ENCODE peak calls at places on chromosomes 7 and 10, in five cellular contexts. One of them, this sample, is unnamed.

GRCh38 chr7:26590709-26591108 is 273.7 kb downstream of the SKAP2 start:
- DNase-seq in lower lobe of right lung: no peak
- DNase-seq in transverse colon: no peak
- DNase-seq in choroid plexus epithelial cell: no peak
- DNase-seq in H1: no peak
- DNase-seq in this sample: no peak

GRCh38 chr10:89382757-89383156 is 4.9 kb downstream of the IFIT1B start:
- DNase-seq in H1: no peak
- DNase-seq in lower lobe of right lung: no peak
- DNase-seq in choroid plexus epithelial cell: peak
- DNase-seq in transverse colon: no peak
- DNase-seq in this sample: no peak

GRCh38 chr7:141864765-141865447 is 23.6 kb upstream of the PRSS37 start:
- DNase-seq in lower lobe of right lung: no peak
- DNase-seq in transverse colon: no peak
- DNase-seq in choroid plexus epithelial cell: peak
- DNase-seq in H1: no peak
- DNase-seq in this sample: no peak

GRCh38 chr7:116173051-116174028 is 37.0 kb upstream of the TES start:
- DNase-seq in lower lobe of right lung: no peak
- DNase-seq in transverse colon: no peak
- DNase-seq in choroid plexus epithelial cell: peak
- DNase-seq in H1: no peak
- DNase-seq in this sample: no peak

GRCh38 chr10:88385601-88386203 is 197.4 kb downstream of the RNLS start:
- DNase-seq in choroid plexus epithelial cell: no peak
- DNase-seq in lower lobe of right lung: peak
- DNase-seq in H1: no peak
- DNase-seq in transverse colon: peak
- DNase-seq in this sample: peak

GRCh38 chr7:117322741-117323584 is at the start of gene WNT2:
- DNase-seq in choroid plexus epithelial cell: peak
- DNase-seq in lower lobe of right lung: no peak
- DNase-seq in transverse colon: no peak
- DNase-seq in H1: no peak
- DNase-seq in this sample: no peak

GRCh38 chr7:24718977-24719491 is 38.2 kb downstream of the GSDME start:
- DNase-seq in transverse colon: no peak
- DNase-seq in lower lobe of right lung: no peak
- DNase-seq in H1: no peak
- DNase-seq in choroid plexus epithelial cell: no peak
- DNase-seq in this sample: no peak

GRCh38 chr7:38281211-38281610 is 7.8 kb upstream of the TARP start:
- DNase-seq in choroid plexus epithelial cell: no peak
- DNase-seq in lower lobe of right lung: no peak
- DNase-seq in H1: no peak
- DNase-seq in transverse colon: no peak
- DNase-seq in this sample: no peak

GRCh38 chr10:13346280-13346819 is 1.7 kb downstream of the SEPHS1 start:
- DNase-seq in lower lobe of right lung: no peak
- DNase-seq in choroid plexus epithelial cell: peak
- DNase-seq in transverse colon: peak
- DNase-seq in H1: no peak
- DNase-seq in this sample: peak

GRCh38 chr7:36884863-36885262 is 160.6 kb upstream of the AOAH start:
- DNase-seq in transverse colon: no peak
- DNase-seq in choroid plexus epithelial cell: no peak
- DNase-seq in lower lobe of right lung: no peak
- DNase-seq in H1: no peak
- DNase-seq in this sample: no peak

GRCh38 chr10:26380815-26381214 is 57.3 kb upstream of the APBB1IP start:
- DNase-seq in choroid plexus epithelial cell: no peak
- DNase-seq in transverse colon: no peak
- DNase-seq in lower lobe of right lung: no peak
- DNase-seq in H1: no peak
- DNase-seq in this sample: no peak

GRCh38 chr10:88841316-88842111 is 10.1 kb downstream of the ANKRD22 start:
- DNase-seq in transverse colon: no peak
- DNase-seq in H1: no peak
- DNase-seq in choroid plexus epithelial cell: no peak
- DNase-seq in lower lobe of right lung: no peak
- DNase-seq in this sample: no peak

GRCh38 chr7:100874300-100874576 is 665 bp upstream of the SRRT start:
- DNase-seq in choroid plexus epithelial cell: no peak
- DNase-seq in transverse colon: no peak
- DNase-seq in H1: no peak
- DNase-seq in lower lobe of right lung: no peak
- DNase-seq in this sample: no peak

GRCh38 chr7:134327896-134328295 is 11.2 kb upstream of the SLC35B4 start:
- DNase-seq in lower lobe of right lung: no peak
- DNase-seq in choroid plexus epithelial cell: peak
- DNase-seq in H1: peak
- DNase-seq in transverse colon: peak
- DNase-seq in this sample: peak

GRCh38 chr7:44321796-44322195 is 3.6 kb downstream of the CAMK2B start:
- DNase-seq in H1: no peak
- DNase-seq in lower lobe of right lung: no peak
- DNase-seq in transverse colon: no peak
- DNase-seq in choroid plexus epithelial cell: no peak
- DNase-seq in this sample: no peak

GRCh38 chr10:338176-339037 is 203.2 kb downstream of the ZMYND11 start:
- DNase-seq in transverse colon: no peak
- DNase-seq in choroid plexus epithelial cell: no peak
- DNase-seq in H1: no peak
- DNase-seq in lower lobe of right lung: no peak
- DNase-seq in this sample: no peak

GRCh38 chr7:77658928-77659327 is 37.3 kb upstream of the RSBN1L start:
- DNase-seq in H1: no peak
- DNase-seq in transverse colon: no peak
- DNase-seq in lower lobe of right lung: no peak
- DNase-seq in choroid plexus epithelial cell: no peak
- DNase-seq in this sample: no peak

GRCh38 chr10:7671121-7671520 is 4.4 kb upstream of the ITIH5 start:
- DNase-seq in transverse colon: no peak
- DNase-seq in lower lobe of right lung: no peak
- DNase-seq in choroid plexus epithelial cell: no peak
- DNase-seq in H1: no peak
- DNase-seq in this sample: no peak

GRCh38 chr10:22086730-22087364 is 83.3 kb upstream of the DNAJC1 start:
- DNase-seq in transverse colon: peak
- DNase-seq in choroid plexus epithelial cell: peak
- DNase-seq in lower lobe of right lung: peak
- DNase-seq in H1: no peak
- DNase-seq in this sample: peak

GRCh38 chr7:19060870-19061269 is 56.6 kb downstream of the TWIST1 start:
- DNase-seq in transverse colon: no peak
- DNase-seq in lower lobe of right lung: no peak
- DNase-seq in choroid plexus epithelial cell: peak
- DNase-seq in H1: no peak
- DNase-seq in this sample: no peak

GRCh38 chr7:26197153-26198115 is 3.1 kb downstream of the HNRNPA2B1 start:
- DNase-seq in transverse colon: no peak
- DNase-seq in H1: no peak
- DNase-seq in lower lobe of right lung: no peak
- DNase-seq in choroid plexus epithelial cell: no peak
- DNase-seq in this sample: no peak

GRCh38 chr7:21361413-21362130 is 66.3 kb upstream of the SP4 start:
- DNase-seq in choroid plexus epithelial cell: no peak
- DNase-seq in lower lobe of right lung: no peak
- DNase-seq in transverse colon: no peak
- DNase-seq in H1: no peak
- DNase-seq in this sample: no peak

GRCh38 chr7:19560111-19560883 is 148.5 kb downstream of the POLR1F start:
- DNase-seq in transverse colon: no peak
- DNase-seq in H1: no peak
- DNase-seq in choroid plexus epithelial cell: peak
- DNase-seq in lower lobe of right lung: no peak
- DNase-seq in this sample: no peak

GRCh38 chr10:98349508-98349922 is 65.5 kb downstream of the PYROXD2 start:
- DNase-seq in choroid plexus epithelial cell: peak
- DNase-seq in transverse colon: peak
- DNase-seq in H1: no peak
- DNase-seq in lower lobe of right lung: no peak
- DNase-seq in this sample: no peak

GRCh38 chr7:36091571-36092176 is 61.4 kb upstream of the EEPD1 start:
- DNase-seq in transverse colon: no peak
- DNase-seq in choroid plexus epithelial cell: no peak
- DNase-seq in lower lobe of right lung: no peak
- DNase-seq in H1: no peak
- DNase-seq in this sample: no peak

GRCh38 chr10:125193306-125193877 is 33.0 kb upstream of the CTBP2 start:
- DNase-seq in transverse colon: no peak
- DNase-seq in choroid plexus epithelial cell: no peak
- DNase-seq in lower lobe of right lung: no peak
- DNase-seq in H1: no peak
- DNase-seq in this sample: no peak

GRCh38 chr10:6320320-6321010 is 117.7 kb downstream of the PFKFB3 start:
- DNase-seq in H1: no peak
- DNase-seq in transverse colon: no peak
- DNase-seq in choroid plexus epithelial cell: no peak
- DNase-seq in lower lobe of right lung: no peak
- DNase-seq in this sample: no peak

GRCh38 chr10:29714096-29714874 is 79.5 kb upstream of the SVIL start:
- DNase-seq in H1: no peak
- DNase-seq in lower lobe of right lung: no peak
- DNase-seq in transverse colon: no peak
- DNase-seq in choroid plexus epithelial cell: peak
- DNase-seq in this sample: no peak

GRCh38 chr10:42754155-42755027 is 28.2 kb upstream of the BMS1 start:
- DNase-seq in H1: no peak
- DNase-seq in choroid plexus epithelial cell: peak
- DNase-seq in lower lobe of right lung: peak
- DNase-seq in transverse colon: no peak
- DNase-seq in this sample: peak

GRCh38 chr10:42753507-42754154 is 29.0 kb upstream of the BMS1 start:
- DNase-seq in lower lobe of right lung: peak
- DNase-seq in choroid plexus epithelial cell: no peak
- DNase-seq in H1: no peak
- DNase-seq in transverse colon: no peak
- DNase-seq in this sample: no peak

GRCh38 chr10:42753126-42753506 is 29.5 kb upstream of the BMS1 start:
- DNase-seq in choroid plexus epithelial cell: peak
- DNase-seq in H1: peak
- DNase-seq in lower lobe of right lung: peak
- DNase-seq in transverse colon: peak
- DNase-seq in this sample: peak

GRCh38 chr10:42755591-42756093 is 27.0 kb upstream of the BMS1 start:
- DNase-seq in choroid plexus epithelial cell: no peak
- DNase-seq in transverse colon: no peak
- DNase-seq in lower lobe of right lung: no peak
- DNase-seq in H1: no peak
- DNase-seq in this sample: no peak

GRCh38 chr10:42755028-42755451 is 27.6 kb upstream of the BMS1 start:
- DNase-seq in H1: no peak
- DNase-seq in choroid plexus epithelial cell: no peak
- DNase-seq in lower lobe of right lung: no peak
- DNase-seq in transverse colon: no peak
- DNase-seq in this sample: no peak
- TF ChIP-seq CTCF in H1: peak
- TF ChIP-seq CTCF in choroid plexus epithelial cell: peak
- TF ChIP-seq CTCF in lower lobe of right lung: peak
- TF ChIP-seq CTCF in transverse colon: no peak
- TF ChIP-seq CTCF in this sample: no peak

GRCh38 chr7:30894866-30895408 is 16.7 kb upstream of the AQP1 start:
- DNase-seq in transverse colon: no peak
- DNase-seq in choroid plexus epithelial cell: peak
- DNase-seq in lower lobe of right lung: no peak
- DNase-seq in H1: no peak
- DNase-seq in this sample: no peak
- TF ChIP-seq CTCF in transverse colon: no peak
- TF ChIP-seq CTCF in choroid plexus epithelial cell: peak
- TF ChIP-seq CTCF in lower lobe of right lung: no peak
- TF ChIP-seq CTCF in H1: peak
- TF ChIP-seq CTCF in this sample: no peak

DNA sequence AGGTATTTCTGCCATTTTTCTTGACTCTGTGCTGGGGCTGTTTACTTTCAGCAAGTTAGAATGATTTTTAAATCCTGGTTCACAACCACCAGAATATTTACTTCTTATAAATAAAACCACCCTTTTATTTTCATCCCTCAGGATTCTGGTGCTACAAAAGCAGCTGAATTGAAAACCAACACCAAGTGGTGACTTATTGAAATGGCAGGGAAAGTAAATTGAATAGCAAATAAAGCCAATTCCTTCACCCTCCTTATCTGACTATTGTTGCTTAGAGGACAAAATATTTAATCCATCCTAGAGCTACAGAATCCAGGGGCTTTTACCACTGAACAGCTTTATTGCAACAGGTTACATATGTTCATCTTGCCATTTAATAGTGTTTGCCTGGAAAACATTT is 828.6 kb upstream of the GHITM start:
- DNase-seq in choroid plexus epithelial cell: no peak
- DNase-seq in H1: no peak
- DNase-seq in transverse colon: no peak
- DNase-seq in lower lobe of right lung: no peak
- DNase-seq in this sample: no peak
- TF ChIP-seq CTCF in choroid plexus epithelial cell: no peak
- TF ChIP-seq CTCF in H1: no peak
- TF ChIP-seq CTCF in transverse colon: no peak
- TF ChIP-seq CTCF in lower lobe of right lung: no peak
- TF ChIP-seq CTCF in this sample: no peak

GRCh38 chr10:23361665-23362064 is 17.1 kb upstream of the C10orf67 start:
- DNase-seq in choroid plexus epithelial cell: no peak
- DNase-seq in H1: no peak
- DNase-seq in transverse colon: no peak
- DNase-seq in lower lobe of right lung: no peak
- DNase-seq in this sample: no peak

GRCh38 chr10:23359692-23360380 is 15.2 kb upstream of the C10orf67 start:
- DNase-seq in lower lobe of right lung: no peak
- DNase-seq in transverse colon: no peak
- DNase-seq in choroid plexus epithelial cell: no peak
- DNase-seq in H1: no peak
- DNase-seq in this sample: no peak

GRCh38 chr10:23362069-23362830 is 17.7 kb upstream of the C10orf67 start:
- DNase-seq in lower lobe of right lung: no peak
- DNase-seq in choroid plexus epithelial cell: no peak
- DNase-seq in H1: no peak
- DNase-seq in transverse colon: no peak
- DNase-seq in this sample: no peak

GRCh38 chr10:23354630-23355343 is 10.2 kb upstream of the C10orf67 start:
- DNase-seq in transverse colon: no peak
- DNase-seq in lower lobe of right lung: no peak
- DNase-seq in H1: no peak
- DNase-seq in choroid plexus epithelial cell: no peak
- DNase-seq in this sample: peak

GRCh38 chr10:23358357-23358756 is 13.8 kb upstream of the C10orf67 start:
- DNase-seq in H1: no peak
- DNase-seq in lower lobe of right lung: no peak
- DNase-seq in transverse colon: no peak
- DNase-seq in choroid plexus epithelial cell: peak
- DNase-seq in this sample: no peak
- TF ChIP-seq CTCF in H1: peak
- TF ChIP-seq CTCF in lower lobe of right lung: no peak
- TF ChIP-seq CTCF in transverse colon: no peak
- TF ChIP-seq CTCF in choroid plexus epithelial cell: peak
- TF ChIP-seq CTCF in this sample: no peak

GRCh38 chr7:41053830-41054229 is 649.1 kb downstream of the INHBA start:
- DNase-seq in H1: no peak
- DNase-seq in transverse colon: no peak
- DNase-seq in lower lobe of right lung: no peak
- DNase-seq in choroid plexus epithelial cell: peak
- DNase-seq in this sample: no peak
- TF ChIP-seq CTCF in H1: no peak
- TF ChIP-seq CTCF in transverse colon: no peak
- TF ChIP-seq CTCF in lower lobe of right lung: no peak
- TF ChIP-seq CTCF in choroid plexus epithelial cell: peak
- TF ChIP-seq CTCF in this sample: no peak